ENCODE peak calls at places on chromosomes 6 and 20, in nine cellular contexts. P, W, E, V, N, R, Z, M and C are unnamed samples.

GRCh38 chr6:70547313-70547712 is 19.4 kb upstream of the SDHAF4 start:
- DNase-seq in P (no peak), W (no peak), E (no peak), V (no peak), N (peak), R (no peak), Z (no peak), M (no peak), C (no peak)

GRCh38 chr6:110511401-110511800 is 35.0 kb upstream of the SLC22A16 start:
- DNase-seq in P (no peak), W (no peak), E (no peak), V (no peak), N (peak), R (no peak), Z (peak), M (no peak), C (no peak)

GRCh38 chr6:101417899-101418298 is 24.4 kb downstream of the GRIK2 start:
- DNase-seq in P (no peak), W (no peak), E (no peak), V (no peak), N (no peak), R (no peak), Z (no peak), M (no peak), C (no peak)

GRCh38 chr20:23116301-23117089 is 30.4 kb upstream of the CD93 start:
- DNase-seq in P (no peak), W (no peak), E (peak), V (peak), N (peak), R (no peak), Z (no peak), M (no peak), C (no peak)

GRCh38 chr6:11381801-11382513 is 149.5 kb upstream of the NEDD9 start:
- DNase-seq in P (no peak), W (no peak), E (no peak), V (no peak), N (no peak), R (no peak), Z (peak), M (peak), C (peak)

GRCh38 chr6:126955621-126956020 is 162.8 kb upstream of the RSPO3 start:
- DNase-seq in P (no peak), W (no peak), E (no peak), V (no peak), N (peak), R (no peak), Z (no peak), M (no peak), C (no peak)

GRCh38 chr20:32966382-32966781 is 37.9 kb downstream of the SUN5 start:
- DNase-seq in P (no peak), W (no peak), E (no peak), V (peak), N (no peak), R (no peak), Z (no peak), M (no peak), C (no peak)

GRCh38 chr20:45866454-45866853 is 9.0 kb downstream of the ZSWIM3 start:
- DNase-seq in P (no peak), W (no peak), E (no peak), V (peak), N (no peak), R (no peak), Z (no peak), M (no peak), C (no peak)

GRCh38 chr6:27873101-27874030 is 38.8 kb downstream of the OR2B2 start:
- DNase-seq in P (peak), W (no peak), E (no peak), V (no peak), N (peak), R (no peak), Z (peak), M (peak), C (peak)

GRCh38 chr20:2197166-2197565 is 95.5 kb downstream of the STK35 start:
- DNase-seq in P (no peak), W (no peak), E (no peak), V (no peak), N (no peak), R (no peak), Z (no peak), M (no peak), C (no peak)

GRCh38 chr20:43689165-43689564 is 22.3 kb downstream of the MYBL2 start:
- DNase-seq in P (no peak), W (no peak), E (no peak), V (no peak), N (no peak), R (no peak), Z (no peak), M (no peak), C (no peak)

GRCh38 chr6:35071347-35071994 is 69.7 kb downstream of the TCP11 start:
- DNase-seq in P (no peak), W (no peak), E (no peak), V (no peak), N (peak), R (no peak), Z (peak), M (no peak), C (no peak)

GRCh38 chr20:45405566-45406259 is 2.4 kb upstream of the DBNDD2 start:
- DNase-seq in P (no peak), W (no peak), E (no peak), V (peak), N (peak), R (no peak), Z (peak), M (no peak), C (no peak)

GRCh38 chr6:98944598-98945011 is 3.1 kb downstream of the FBXL4 start:
- DNase-seq in P (peak), W (no peak), E (no peak), V (no peak), N (peak), R (no peak), Z (no peak), M (no peak), C (no peak)

GRCh38 chr6:26067367-26067766 is 19.9 kb upstream of the HFE start:
- DNase-seq in P (no peak), W (no peak), E (no peak), V (no peak), N (peak), R (no peak), Z (no peak), M (no peak), C (no peak)

GRCh38 chr6:90472716-90473115 is 114.2 kb downstream of the MAP3K7 start:
- DNase-seq in P (no peak), W (no peak), E (no peak), V (no peak), N (no peak), R (no peak), Z (no peak), M (no peak), C (peak)

GRCh38 chr6:142155895-142156757 is 9.1 kb downstream of the VTA1 start:
- DNase-seq in P (peak), W (no peak), E (no peak), V (no peak), N (peak), R (no peak), Z (peak), M (no peak), C (no peak)

GRCh38 chr6:81241717-81242116 is 510.8 kb downstream of the TENT5A start:
- DNase-seq in P (peak), W (no peak), E (no peak), V (no peak), N (peak), R (no peak), Z (no peak), M (no peak), C (no peak)

GRCh38 chr6:43699564-43700186 is 12.1 kb upstream of the MRPS18A start:
- DNase-seq in P (peak), W (no peak), E (no peak), V (no peak), N (peak), R (no peak), Z (peak), M (no peak), C (no peak)

GRCh38 chr6:62479722-62480121 is 193.7 kb upstream of the KHDRBS2 start:
- DNase-seq in P (no peak), W (no peak), E (no peak), V (no peak), N (no peak), R (no peak), Z (no peak), M (no peak), C (no peak)

GRCh38 chr20:51541189-51542032 is 1.1 kb downstream of the NFATC2 start:
- DNase-seq in P (no peak), W (peak), E (no peak), V (peak), N (peak), R (peak), Z (peak), M (peak), C (peak)

GRCh38 chr6:36683145-36683655 is 4.7 kb downstream of the CDKN1A start:
- DNase-seq in P (no peak), W (no peak), E (no peak), V (no peak), N (no peak), R (no peak), Z (no peak), M (no peak), C (no peak)

GRCh38 chr6:36683656-36684446 is 5.3 kb downstream of the CDKN1A start:
- DNase-seq in P (no peak), W (no peak), E (no peak), V (no peak), N (no peak), R (no peak), Z (peak), M (no peak), C (no peak)

GRCh38 chr6:36684447-36684812 is 5.9 kb downstream of the CDKN1A start:
- DNase-seq in P (no peak), W (no peak), E (no peak), V (no peak), N (no peak), R (no peak), Z (no peak), M (no peak), C (no peak)

GRCh38 chr6:36685198-36685919 is 6.8 kb downstream of the CDKN1A start:
- DNase-seq in P (no peak), W (no peak), E (no peak), V (no peak), N (no peak), R (no peak), Z (peak), M (no peak), C (no peak)

DNA sequence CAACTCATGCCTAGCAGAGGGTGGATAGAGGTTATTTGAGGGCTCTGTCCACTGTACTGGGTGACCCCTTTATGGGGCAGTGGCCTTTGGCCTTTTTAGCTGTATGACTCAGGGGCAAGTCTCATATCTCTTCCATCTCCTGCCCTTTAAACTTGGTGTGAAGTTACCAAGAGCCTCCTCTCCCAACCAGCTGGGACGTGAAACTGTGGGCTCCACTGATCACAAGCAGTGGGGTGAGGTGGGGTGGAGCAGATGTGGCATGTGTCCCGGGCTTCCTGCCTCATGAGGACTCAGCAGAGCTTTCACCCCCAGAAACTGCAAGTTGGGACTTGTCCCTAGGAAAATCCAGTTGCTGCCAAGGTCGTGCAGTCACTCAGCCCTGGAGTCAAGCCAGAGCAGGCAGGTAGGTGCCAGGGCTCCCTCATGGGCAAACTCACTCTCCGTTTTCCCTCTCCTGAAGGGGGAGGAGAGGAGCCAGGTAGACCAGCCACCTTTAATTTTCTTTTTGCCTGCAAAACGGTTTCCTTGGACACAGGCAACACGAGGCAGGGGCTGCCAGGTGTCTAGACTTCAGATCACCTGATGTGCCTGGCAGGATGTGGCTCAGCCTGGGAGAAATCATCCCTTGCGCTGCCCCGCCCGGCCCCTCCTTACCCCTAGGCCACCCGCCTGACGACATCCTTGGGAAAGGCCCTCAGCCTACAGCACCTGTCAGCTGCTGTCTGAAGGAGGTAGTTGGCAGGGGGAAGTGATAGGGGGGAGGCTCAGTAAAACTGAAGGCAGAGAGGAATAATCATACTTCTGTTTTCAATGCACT is 4.0 kb downstream of the CDKN1A start:
- DNase-seq in P (peak), W (no peak), E (no peak), V (peak), N (peak), R (no peak), Z (no peak), M (peak), C (peak)
- H3K4me3 ChIP-seq in P (peak), W (peak), E (peak), V (no peak), N (peak), R (no peak), Z (no peak), M (no peak), C (peak)

GRCh38 chr6:143900358-143900757 is 36.1 kb downstream of the ZC2HC1B start:
- DNase-seq in P (no peak), W (no peak), E (no peak), V (no peak), N (no peak), R (no peak), Z (no peak), M (no peak), C (no peak)

GRCh38 chr6:143902827-143903226 is 38.6 kb downstream of the ZC2HC1B start:
- DNase-seq in P (no peak), W (no peak), E (no peak), V (no peak), N (no peak), R (no peak), Z (no peak), M (no peak), C (no peak)

GRCh38 chr6:143896096-143896880 is 32.0 kb downstream of the ZC2HC1B start:
- DNase-seq in P (no peak), W (no peak), E (no peak), V (no peak), N (peak), R (no peak), Z (no peak), M (no peak), C (no peak)

GRCh38 chr6:143901885-143902708 is 37.8 kb downstream of the ZC2HC1B start:
- DNase-seq in P (no peak), W (no peak), E (no peak), V (peak), N (no peak), R (no peak), Z (no peak), M (no peak), C (no peak)
- H3K4me3 ChIP-seq in P (no peak), W (no peak), E (no peak), V (no peak), N (no peak), R (no peak), Z (no peak), M (no peak), C (no peak)

GRCh38 chr6:151239603-151240035 is at the start of gene AKAP12:
- DNase-seq in P (peak), W (no peak), E (no peak), V (peak), N (peak), R (peak), Z (no peak), M (no peak), C (no peak)

GRCh38 chr6:151240036-151240685 is 394 bp downstream of the AKAP12 start:
- DNase-seq in P (peak), W (peak), E (no peak), V (peak), N (peak), R (peak), Z (peak), M (peak), C (no peak)

GRCh38 chr6:151242420-151242841 is 2.7 kb downstream of the AKAP12 start:
- DNase-seq in P (no peak), W (no peak), E (no peak), V (peak), N (no peak), R (no peak), Z (no peak), M (no peak), C (no peak)

GRCh38 chr6:151240861-151241642 is 1.3 kb downstream of the AKAP12 start:
- DNase-seq in P (peak), W (no peak), E (no peak), V (peak), N (peak), R (peak), Z (peak), M (no peak), C (no peak)

DNA sequence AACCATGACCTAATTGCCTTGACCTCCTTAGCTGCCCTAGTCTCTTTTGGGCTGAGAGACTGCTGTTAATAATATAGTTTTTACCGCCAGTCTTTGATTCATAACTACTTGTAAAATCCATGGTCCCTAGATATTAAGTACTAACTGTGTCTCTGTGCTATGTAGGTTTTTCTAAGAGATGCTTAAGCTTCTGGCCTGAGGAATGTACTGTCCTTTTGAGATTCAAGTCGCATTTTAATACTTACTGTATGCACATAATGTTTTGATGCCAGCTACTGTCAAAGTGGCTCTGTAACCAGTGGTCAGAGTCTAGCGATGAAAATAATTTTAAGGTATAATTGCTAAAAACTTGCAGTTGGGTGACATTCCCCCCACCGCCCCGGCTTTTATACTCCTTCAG is 2.1 kb downstream of the AKAP12 start:
- DNase-seq in P (no peak), W (no peak), E (no peak), V (no peak), N (no peak), R (no peak), Z (no peak), M (no peak), C (no peak)
- H3K4me3 ChIP-seq in P (peak), W (peak), E (peak), V (peak), N (no peak), R (peak), Z (peak), M (no peak), C (no peak)

DNA sequence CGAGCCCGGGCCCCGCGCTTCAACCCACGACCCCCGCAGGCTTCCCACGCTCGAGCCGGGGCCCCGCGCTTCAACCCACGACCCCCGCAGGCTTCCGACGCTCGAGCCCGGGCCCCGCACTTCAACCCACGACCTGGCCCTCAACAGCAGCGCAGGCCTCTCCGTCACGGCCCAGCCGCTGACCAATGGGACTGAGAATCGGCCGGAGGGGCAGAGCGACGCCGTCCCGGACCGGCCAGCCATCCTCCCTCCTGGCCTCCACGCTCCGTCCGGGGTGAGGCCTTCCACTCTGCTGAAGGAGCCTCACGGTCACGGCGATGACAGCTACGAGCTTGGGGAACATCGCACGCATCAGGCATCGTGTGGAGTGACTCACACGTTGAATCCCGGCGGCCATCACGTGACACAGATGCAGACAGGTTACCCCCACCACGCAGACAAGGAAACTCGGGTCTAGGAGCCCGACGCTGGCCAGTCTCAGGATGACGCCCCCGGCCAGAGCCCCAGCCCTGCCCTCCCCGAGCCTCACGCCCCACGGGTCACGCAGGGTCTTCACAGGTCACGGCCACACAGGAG is 6.1 kb downstream of the KCNQ2 start:
- DNase-seq in P (no peak), W (no peak), E (no peak), V (no peak), N (no peak), R (no peak), Z (no peak), M (no peak), C (no peak)
- H3K4me3 ChIP-seq in P (no peak), W (no peak), E (no peak), V (no peak), N (no peak), R (no peak), Z (no peak), M (no peak), C (no peak)

DNA sequence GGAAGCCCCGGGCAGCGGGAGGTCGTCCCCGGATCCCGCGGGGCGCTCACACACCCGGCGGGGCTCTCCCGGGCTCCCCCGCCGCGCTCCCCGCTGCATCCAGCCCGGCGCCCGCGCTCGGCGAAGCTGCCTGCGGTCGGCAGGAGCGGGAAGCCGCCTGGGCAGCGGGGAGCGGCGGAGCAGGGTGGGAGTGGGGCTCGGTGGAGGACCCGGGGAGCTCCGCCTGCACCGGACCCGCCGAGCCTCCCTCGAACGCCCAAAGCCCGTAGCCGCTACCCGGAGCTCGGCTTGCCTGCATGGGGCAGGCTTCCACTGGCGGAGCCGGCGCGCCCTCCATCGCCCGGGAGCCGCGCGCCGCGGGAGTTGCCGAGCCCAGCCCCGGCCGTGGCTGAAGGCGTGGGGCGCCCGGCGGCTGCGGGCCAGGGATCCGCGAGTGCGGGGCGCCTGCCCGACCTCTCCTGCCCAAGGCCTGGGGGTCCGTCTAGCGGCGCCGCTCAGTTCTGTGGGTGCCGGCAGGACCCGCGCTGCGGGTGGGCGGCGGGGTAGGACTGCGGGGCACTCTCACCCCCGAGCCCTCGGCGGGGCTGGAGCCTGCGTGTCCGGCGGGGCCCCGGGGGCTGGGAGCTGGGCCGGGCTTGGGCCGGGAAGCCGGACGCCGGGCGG is 671 bp downstream of the CDH4 start:
- DNase-seq in P (peak), W (no peak), E (no peak), V (no peak), N (peak), R (peak), Z (peak), M (no peak), C (no peak)
- H3K4me3 ChIP-seq in P (peak), W (peak), E (peak), V (no peak), N (peak), R (peak), Z (peak), M (no peak), C (no peak)

GRCh38 chr20:62116558-62117361 is 5.5 kb upstream of the LSM14B start:
- DNase-seq in P (no peak), W (no peak), E (no peak), V (no peak), N (no peak), R (no peak), Z (no peak), M (no peak), C (no peak)

GRCh38 chr20:62117362-62117646 is 5.0 kb upstream of the LSM14B start:
- DNase-seq in P (no peak), W (no peak), E (no peak), V (no peak), N (no peak), R (no peak), Z (no peak), M (no peak), C (no peak)

GRCh38 chr20:62112368-62112767 is 9.9 kb upstream of the LSM14B start:
- DNase-seq in P (no peak), W (no peak), E (no peak), V (no peak), N (no peak), R (no peak), Z (no peak), M (no peak), C (no peak)

GRCh38 chr20:62117658-62118057 is 4.6 kb upstream of the LSM14B start:
- DNase-seq in P (no peak), W (no peak), E (no peak), V (no peak), N (no peak), R (no peak), Z (no peak), M (peak), C (peak)

DNA sequence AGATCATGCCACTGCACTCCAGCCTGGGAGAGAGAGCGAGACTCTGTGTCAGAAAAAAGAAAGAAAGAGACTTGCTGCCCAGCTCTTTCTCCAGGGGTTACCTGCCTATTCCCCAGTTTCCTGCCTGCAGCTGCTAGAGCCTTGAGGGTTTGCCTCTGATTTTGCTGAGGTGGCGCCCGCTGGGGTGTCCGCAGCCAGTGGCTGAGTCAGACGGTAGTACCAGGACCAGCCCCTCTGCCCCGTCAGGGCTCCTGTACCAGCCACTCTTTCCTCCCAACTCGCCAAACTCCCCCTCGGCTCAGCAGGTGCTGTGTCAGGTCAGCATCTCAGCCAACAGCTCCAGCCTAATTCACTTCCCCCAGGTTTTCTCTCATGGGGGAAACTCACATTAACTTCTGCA is 7.4 kb upstream of the LSM14B start:
- DNase-seq in P (no peak), W (no peak), E (no peak), V (no peak), N (no peak), R (no peak), Z (peak), M (no peak), C (no peak)
- H3K4me3 ChIP-seq in P (no peak), W (no peak), E (no peak), V (no peak), N (no peak), R (no peak), Z (no peak), M (no peak), C (no peak)